ENCODE peak calls at places on chromosomes 16 and 17, in ten cellular contexts. One of them, this sample, is unnamed.

GRCh38 chr17:13909901-13910519 is 159.3 kb upstream of the COX10 start:
- DNase-seq in substantia nigra: no peak
- DNase-seq in NCI-H2171 treated with DMSO at 0.1 percent for 48 hours: no peak
- DNase-seq in uterus: no peak
- DNase-seq in tibial artery: no peak
- DNase-seq in AML-193: no peak
- DNase-seq in stimulated activated CD8-positive, alpha-beta memory T cell treated with anti-CD3 and anti-CD28 coated beads, Interleukin-4, amount 100 ng/mL, for 24 hours: no peak
- DNase-seq in BE2C: no peak
- DNase-seq in activated naive CD4-positive, alpha-beta T cell treated with anti-CD3 and anti-CD28 coated beads, Interleukin-2, amount 50 U/mL, for 72 hours: no peak
- DNase-seq in mucosa of gallbladder: no peak
- DNase-seq in this sample: no peak

GRCh38 chr17:17008998-17009397 is 33.3 kb upstream of the MPRIP start:
- DNase-seq in mucosa of gallbladder: no peak
- DNase-seq in uterus: no peak
- DNase-seq in AML-193: no peak
- DNase-seq in BE2C: no peak
- DNase-seq in stimulated activated CD8-positive, alpha-beta memory T cell treated with anti-CD3 and anti-CD28 coated beads, Interleukin-4, amount 100 ng/mL, for 24 hours: no peak
- DNase-seq in tibial artery: no peak
- DNase-seq in NCI-H2171 treated with DMSO at 0.1 percent for 48 hours: no peak
- DNase-seq in activated naive CD4-positive, alpha-beta T cell treated with anti-CD3 and anti-CD28 coated beads, Interleukin-2, amount 50 U/mL, for 72 hours: no peak
- DNase-seq in substantia nigra: no peak
- DNase-seq in this sample: no peak

GRCh38 chr17:20071824-20072691 is 62.9 kb downstream of the SPECC1 start:
- DNase-seq in tibial artery: no peak
- DNase-seq in activated naive CD4-positive, alpha-beta T cell treated with anti-CD3 and anti-CD28 coated beads, Interleukin-2, amount 50 U/mL, for 72 hours: no peak
- DNase-seq in NCI-H2171 treated with DMSO at 0.1 percent for 48 hours: no peak
- DNase-seq in uterus: no peak
- DNase-seq in stimulated activated CD8-positive, alpha-beta memory T cell treated with anti-CD3 and anti-CD28 coated beads, Interleukin-4, amount 100 ng/mL, for 24 hours: no peak
- DNase-seq in substantia nigra: no peak
- DNase-seq in BE2C: no peak
- DNase-seq in AML-193: no peak
- DNase-seq in mucosa of gallbladder: no peak
- DNase-seq in this sample: no peak

GRCh38 chr17:7551396-7551795 is 2.5 kb downstream of the TNFSF12 start:
- DNase-seq in BE2C: no peak
- DNase-seq in stimulated activated CD8-positive, alpha-beta memory T cell treated with anti-CD3 and anti-CD28 coated beads, Interleukin-4, amount 100 ng/mL, for 24 hours: no peak
- DNase-seq in tibial artery: no peak
- DNase-seq in mucosa of gallbladder: no peak
- DNase-seq in uterus: no peak
- DNase-seq in activated naive CD4-positive, alpha-beta T cell treated with anti-CD3 and anti-CD28 coated beads, Interleukin-2, amount 50 U/mL, for 72 hours: no peak
- DNase-seq in AML-193: no peak
- DNase-seq in substantia nigra: no peak
- DNase-seq in NCI-H2171 treated with DMSO at 0.1 percent for 48 hours: no peak
- DNase-seq in this sample: no peak

GRCh38 chr17:13584701-13585080 is 17.0 kb downstream of the HS3ST3A1 start:
- DNase-seq in NCI-H2171 treated with DMSO at 0.1 percent for 48 hours: no peak
- DNase-seq in uterus: no peak
- DNase-seq in AML-193: no peak
- DNase-seq in activated naive CD4-positive, alpha-beta T cell treated with anti-CD3 and anti-CD28 coated beads, Interleukin-2, amount 50 U/mL, for 72 hours: no peak
- DNase-seq in BE2C: no peak
- DNase-seq in mucosa of gallbladder: no peak
- DNase-seq in substantia nigra: no peak
- DNase-seq in tibial artery: no peak
- DNase-seq in stimulated activated CD8-positive, alpha-beta memory T cell treated with anti-CD3 and anti-CD28 coated beads, Interleukin-4, amount 100 ng/mL, for 24 hours: no peak
- DNase-seq in this sample: no peak

GRCh38 chr17:39104046-39104445 is 47.4 kb downstream of the PLXDC1 start:
- DNase-seq in tibial artery: no peak
- DNase-seq in NCI-H2171 treated with DMSO at 0.1 percent for 48 hours: no peak
- DNase-seq in mucosa of gallbladder: no peak
- DNase-seq in uterus: no peak
- DNase-seq in stimulated activated CD8-positive, alpha-beta memory T cell treated with anti-CD3 and anti-CD28 coated beads, Interleukin-4, amount 100 ng/mL, for 24 hours: no peak
- DNase-seq in AML-193: no peak
- DNase-seq in substantia nigra: no peak
- DNase-seq in activated naive CD4-positive, alpha-beta T cell treated with anti-CD3 and anti-CD28 coated beads, Interleukin-2, amount 50 U/mL, for 72 hours: no peak
- DNase-seq in BE2C: no peak
- DNase-seq in this sample: no peak

GRCh38 chr17:65754081-65754480 is 192.6 kb upstream of the AXIN2 start:
- DNase-seq in mucosa of gallbladder: no peak
- DNase-seq in AML-193: no peak
- DNase-seq in tibial artery: no peak
- DNase-seq in BE2C: no peak
- DNase-seq in activated naive CD4-positive, alpha-beta T cell treated with anti-CD3 and anti-CD28 coated beads, Interleukin-2, amount 50 U/mL, for 72 hours: no peak
- DNase-seq in NCI-H2171 treated with DMSO at 0.1 percent for 48 hours: no peak
- DNase-seq in stimulated activated CD8-positive, alpha-beta memory T cell treated with anti-CD3 and anti-CD28 coated beads, Interleukin-4, amount 100 ng/mL, for 24 hours: no peak
- DNase-seq in substantia nigra: no peak
- DNase-seq in uterus: no peak
- DNase-seq in this sample: no peak

GRCh38 chr16:25855818-25856217 is 164.1 kb downstream of the HS3ST4 start:
- DNase-seq in AML-193: no peak
- DNase-seq in NCI-H2171 treated with DMSO at 0.1 percent for 48 hours: no peak
- DNase-seq in BE2C: no peak
- DNase-seq in activated naive CD4-positive, alpha-beta T cell treated with anti-CD3 and anti-CD28 coated beads, Interleukin-2, amount 50 U/mL, for 72 hours: no peak
- DNase-seq in substantia nigra: no peak
- DNase-seq in uterus: no peak
- DNase-seq in tibial artery: no peak
- DNase-seq in stimulated activated CD8-positive, alpha-beta memory T cell treated with anti-CD3 and anti-CD28 coated beads, Interleukin-4, amount 100 ng/mL, for 24 hours: no peak
- DNase-seq in mucosa of gallbladder: no peak
- DNase-seq in this sample: no peak

GRCh38 chr17:18980682-18981384 is 23.7 kb downstream of the FAM83G start:
- DNase-seq in mucosa of gallbladder: no peak
- DNase-seq in stimulated activated CD8-positive, alpha-beta memory T cell treated with anti-CD3 and anti-CD28 coated beads, Interleukin-4, amount 100 ng/mL, for 24 hours: no peak
- DNase-seq in AML-193: no peak
- DNase-seq in substantia nigra: no peak
- DNase-seq in NCI-H2171 treated with DMSO at 0.1 percent for 48 hours: peak; percentile 41
- DNase-seq in activated naive CD4-positive, alpha-beta T cell treated with anti-CD3 and anti-CD28 coated beads, Interleukin-2, amount 50 U/mL, for 72 hours: no peak
- DNase-seq in uterus: no peak
- DNase-seq in BE2C: no peak
- DNase-seq in tibial artery: no peak
- DNase-seq in this sample: no peak

GRCh38 chr17:40588557-40588956 is 23.3 kb upstream of the CCR7 start:
- DNase-seq in BE2C: no peak
- DNase-seq in NCI-H2171 treated with DMSO at 0.1 percent for 48 hours: no peak
- DNase-seq in AML-193: no peak
- DNase-seq in stimulated activated CD8-positive, alpha-beta memory T cell treated with anti-CD3 and anti-CD28 coated beads, Interleukin-4, amount 100 ng/mL, for 24 hours: no peak
- DNase-seq in mucosa of gallbladder: no peak
- DNase-seq in uterus: no peak
- DNase-seq in activated naive CD4-positive, alpha-beta T cell treated with anti-CD3 and anti-CD28 coated beads, Interleukin-2, amount 50 U/mL, for 72 hours: no peak
- DNase-seq in tibial artery: no peak
- DNase-seq in substantia nigra: no peak
- DNase-seq in this sample: no peak

GRCh38 chr16:87233928-87234327 is 83.3 kb downstream of the C16orf95 start:
- DNase-seq in AML-193: no peak
- DNase-seq in uterus: no peak
- DNase-seq in mucosa of gallbladder: no peak
- DNase-seq in substantia nigra: no peak
- DNase-seq in NCI-H2171 treated with DMSO at 0.1 percent for 48 hours: no peak
- DNase-seq in stimulated activated CD8-positive, alpha-beta memory T cell treated with anti-CD3 and anti-CD28 coated beads, Interleukin-4, amount 100 ng/mL, for 24 hours: no peak
- DNase-seq in BE2C: no peak
- DNase-seq in activated naive CD4-positive, alpha-beta T cell treated with anti-CD3 and anti-CD28 coated beads, Interleukin-2, amount 50 U/mL, for 72 hours: no peak
- DNase-seq in tibial artery: no peak
- DNase-seq in this sample: no peak

GRCh38 chr16:2180962-2181923 is 15.2 kb downstream of the CASKIN1 start:
- DNase-seq in mucosa of gallbladder: no peak
- DNase-seq in tibial artery: no peak
- DNase-seq in AML-193: no peak
- DNase-seq in stimulated activated CD8-positive, alpha-beta memory T cell treated with anti-CD3 and anti-CD28 coated beads, Interleukin-4, amount 100 ng/mL, for 24 hours: no peak
- DNase-seq in BE2C: no peak
- DNase-seq in substantia nigra: no peak
- DNase-seq in uterus: no peak
- DNase-seq in activated naive CD4-positive, alpha-beta T cell treated with anti-CD3 and anti-CD28 coated beads, Interleukin-2, amount 50 U/mL, for 72 hours: no peak
- DNase-seq in NCI-H2171 treated with DMSO at 0.1 percent for 48 hours: no peak
- DNase-seq in this sample: no peak

GRCh38 chr16:75216576-75216975 is 2.2 kb upstream of the CTRB1 start:
- DNase-seq in NCI-H2171 treated with DMSO at 0.1 percent for 48 hours: no peak
- DNase-seq in activated naive CD4-positive, alpha-beta T cell treated with anti-CD3 and anti-CD28 coated beads, Interleukin-2, amount 50 U/mL, for 72 hours: no peak
- DNase-seq in BE2C: no peak
- DNase-seq in AML-193: no peak
- DNase-seq in stimulated activated CD8-positive, alpha-beta memory T cell treated with anti-CD3 and anti-CD28 coated beads, Interleukin-4, amount 100 ng/mL, for 24 hours: no peak
- DNase-seq in tibial artery: no peak
- DNase-seq in substantia nigra: no peak
- DNase-seq in uterus: no peak
- DNase-seq in mucosa of gallbladder: no peak
- DNase-seq in this sample: no peak

This sample was measured in heart left ventricle.